ENCODE peak calls at places on chromosomes 4 and X, in seven cellular contexts. One of them, this sample, is unnamed.
A peak's percentile ranks its signal among the peaks of the same experiment; 100 is the strongest.

GRCh38 chr4:26365537-26366150 is 44.8 kb downstream of the RBPJ start:
- DNase-seq in colonic mucosa: no peak
- DNase-seq in prostate gland: no peak
- DNase-seq in Calu3: no peak
- DNase-seq in epithelial cell of proximal tubule: no peak
- DNase-seq in fibroblast of mammary gland: no peak
- DNase-seq in choroid plexus epithelial cell: no peak
- DNase-seq in this sample: no peak

GRCh38 chrX:123833387-123833786 is 26.5 kb upstream of the XIAP start:
- DNase-seq in colonic mucosa: peak; percentile 83
- DNase-seq in choroid plexus epithelial cell: peak; percentile 62
- DNase-seq in prostate gland: peak; percentile 45
- DNase-seq in fibroblast of mammary gland: peak; percentile 53
- DNase-seq in epithelial cell of proximal tubule: no peak
- DNase-seq in Calu3: peak; percentile 70
- DNase-seq in this sample: peak; percentile 53

GRCh38 chr4:121792966-121793365 is 8.2 kb upstream of the EXOSC9 start:
- DNase-seq in Calu3: no peak
- DNase-seq in fibroblast of mammary gland: no peak
- DNase-seq in colonic mucosa: no peak
- DNase-seq in choroid plexus epithelial cell: no peak
- DNase-seq in epithelial cell of proximal tubule: no peak
- DNase-seq in prostate gland: no peak
- DNase-seq in this sample: no peak

GRCh38 chr4:56468097-56468422 is 643 bp downstream of the SRP72 start:
- DNase-seq in epithelial cell of proximal tubule: no peak
- DNase-seq in Calu3: no peak
- DNase-seq in colonic mucosa: peak; percentile 68
- DNase-seq in choroid plexus epithelial cell: peak; percentile 52
- DNase-seq in fibroblast of mammary gland: peak; percentile 31
- DNase-seq in prostate gland: peak; percentile 45
- DNase-seq in this sample: peak; percentile 29

GRCh38 chrX:6067600-6067999 is 161.1 kb downstream of the NLGN4X start:
- DNase-seq in fibroblast of mammary gland: no peak
- DNase-seq in colonic mucosa: no peak
- DNase-seq in choroid plexus epithelial cell: no peak
- DNase-seq in Calu3: no peak
- DNase-seq in prostate gland: no peak
- DNase-seq in epithelial cell of proximal tubule: no peak
- DNase-seq in this sample: no peak

GRCh38 chr4:113057891-113058290 is 8.4 kb downstream of the ANK2 start:
- DNase-seq in prostate gland: no peak
- DNase-seq in colonic mucosa: no peak
- DNase-seq in Calu3: peak; percentile 22
- DNase-seq in fibroblast of mammary gland: peak; percentile 64
- DNase-seq in epithelial cell of proximal tubule: peak; percentile 49
- DNase-seq in choroid plexus epithelial cell: peak; percentile 9
- DNase-seq in this sample: no peak

GRCh38 chr4:28287837-28288236 is 1427.2 kb downstream of the STIM2 start:
- DNase-seq in choroid plexus epithelial cell: peak; percentile 97
- DNase-seq in Calu3: no peak
- DNase-seq in colonic mucosa: no peak
- DNase-seq in prostate gland: no peak
- DNase-seq in fibroblast of mammary gland: peak; percentile 99
- DNase-seq in epithelial cell of proximal tubule: no peak
- DNase-seq in this sample: no peak

GRCh38 chr4:40586034-40586433 is 43.6 kb downstream of the RBM47 start:
- DNase-seq in prostate gland: no peak
- DNase-seq in Calu3: no peak
- DNase-seq in colonic mucosa: no peak
- DNase-seq in epithelial cell of proximal tubule: no peak
- DNase-seq in choroid plexus epithelial cell: no peak
- DNase-seq in fibroblast of mammary gland: peak; percentile 32
- DNase-seq in this sample: no peak

GRCh38 chrX:15855562-15856256 is 1.1 kb upstream of the AP1S2 start:
- DNase-seq in fibroblast of mammary gland: no peak
- DNase-seq in Calu3: no peak
- DNase-seq in epithelial cell of proximal tubule: no peak
- DNase-seq in colonic mucosa: no peak
- DNase-seq in prostate gland: no peak
- DNase-seq in choroid plexus epithelial cell: no peak
- DNase-seq in this sample: no peak

GRCh38 chrX:104854188-104854587 is 288.2 kb downstream of the IL1RAPL2 start:
- DNase-seq in prostate gland: no peak
- DNase-seq in colonic mucosa: no peak
- DNase-seq in epithelial cell of proximal tubule: no peak
- DNase-seq in Calu3: no peak
- DNase-seq in fibroblast of mammary gland: peak; percentile 70
- DNase-seq in choroid plexus epithelial cell: no peak
- DNase-seq in this sample: no peak

GRCh38 chrX:44202596-44202995 is 140.9 kb downstream of the EFHC2 start:
- DNase-seq in prostate gland: no peak
- DNase-seq in choroid plexus epithelial cell: no peak
- DNase-seq in epithelial cell of proximal tubule: no peak
- DNase-seq in colonic mucosa: no peak
- DNase-seq in fibroblast of mammary gland: no peak
- DNase-seq in Calu3: no peak
- DNase-seq in this sample: no peak

GRCh38 chr4:86554641-86555040 is 39.5 kb upstream of the PTPN13 start:
- DNase-seq in choroid plexus epithelial cell: no peak
- DNase-seq in epithelial cell of proximal tubule: no peak
- DNase-seq in colonic mucosa: no peak
- DNase-seq in fibroblast of mammary gland: peak; percentile 14
- DNase-seq in Calu3: no peak
- DNase-seq in prostate gland: no peak
- DNase-seq in this sample: no peak

GRCh38 chr4:118756429-118756828 is 71.2 kb downstream of the METTL14 start:
- DNase-seq in colonic mucosa: no peak
- DNase-seq in choroid plexus epithelial cell: no peak
- DNase-seq in Calu3: no peak
- DNase-seq in fibroblast of mammary gland: no peak
- DNase-seq in prostate gland: no peak
- DNase-seq in epithelial cell of proximal tubule: no peak
- DNase-seq in this sample: no peak

GRCh38 chrX:38341442-38341841 is 11.0 kb upstream of the OTC start:
- DNase-seq in colonic mucosa: no peak
- DNase-seq in choroid plexus epithelial cell: no peak
- DNase-seq in prostate gland: no peak
- DNase-seq in fibroblast of mammary gland: no peak
- DNase-seq in Calu3: no peak
- DNase-seq in epithelial cell of proximal tubule: no peak
- DNase-seq in this sample: no peak

GRCh38 chr4:176193126-176193525 is 2.3 kb downstream of the SPATA4 start:
- DNase-seq in epithelial cell of proximal tubule: no peak
- DNase-seq in fibroblast of mammary gland: peak; percentile 57
- DNase-seq in colonic mucosa: no peak
- DNase-seq in prostate gland: no peak
- DNase-seq in Calu3: no peak
- DNase-seq in choroid plexus epithelial cell: peak; percentile 30
- DNase-seq in this sample: no peak

GRCh38 chr4:8409271-8410065 is 31.1 kb downstream of the ACOX3 start:
- DNase-seq in choroid plexus epithelial cell: no peak
- DNase-seq in colonic mucosa: peak; percentile 62
- DNase-seq in epithelial cell of proximal tubule: no peak
- DNase-seq in fibroblast of mammary gland: peak; percentile 37
- DNase-seq in prostate gland: no peak
- DNase-seq in Calu3: no peak
- DNase-seq in this sample: no peak

GRCh38 chrX:48761674-48762471 is at the start of gene GLOD5:
- DNase-seq in prostate gland: peak; percentile 59
- DNase-seq in Calu3: peak; percentile 86
- DNase-seq in colonic mucosa: peak; percentile 75
- DNase-seq in choroid plexus epithelial cell: peak; percentile 34
- DNase-seq in fibroblast of mammary gland: peak; percentile 3
- DNase-seq in epithelial cell of proximal tubule: no peak
- DNase-seq in this sample: peak; percentile 11

GRCh38 chr4:102259081-102259480 is 86.2 kb downstream of the SLC39A8 start:
- DNase-seq in colonic mucosa: no peak
- DNase-seq in Calu3: no peak
- DNase-seq in fibroblast of mammary gland: peak; percentile 2
- DNase-seq in choroid plexus epithelial cell: no peak
- DNase-seq in prostate gland: no peak
- DNase-seq in epithelial cell of proximal tubule: no peak
- DNase-seq in this sample: no peak

GRCh38 chr4:185787926-185788679 is 23.9 kb downstream of the SORBS2 start:
- DNase-seq in Calu3: no peak
- DNase-seq in colonic mucosa: no peak
- DNase-seq in epithelial cell of proximal tubule: no peak
- DNase-seq in prostate gland: no peak
- DNase-seq in choroid plexus epithelial cell: no peak
- DNase-seq in fibroblast of mammary gland: no peak
- DNase-seq in this sample: no peak

GRCh38 chr4:38266616-38267015 is 306.4 kb downstream of the PTTG2 start:
- DNase-seq in fibroblast of mammary gland: peak; percentile 32
- DNase-seq in colonic mucosa: peak; percentile 37
- DNase-seq in Calu3: no peak
- DNase-seq in prostate gland: no peak
- DNase-seq in epithelial cell of proximal tubule: no peak
- DNase-seq in choroid plexus epithelial cell: no peak
- DNase-seq in this sample: no peak

GRCh38 chrX:154401045-154401799 is 3.0 kb downstream of the RPL10 start:
- DNase-seq in fibroblast of mammary gland: peak; percentile 45
- DNase-seq in epithelial cell of proximal tubule: no peak
- DNase-seq in colonic mucosa: no peak
- DNase-seq in prostate gland: no peak
- DNase-seq in choroid plexus epithelial cell: peak; percentile 31
- DNase-seq in Calu3: no peak
- DNase-seq in this sample: no peak

GRCh38 chrX:136063340-136064079 is 78.3 kb downstream of the SLC9A6 start:
- DNase-seq in choroid plexus epithelial cell: peak; percentile 87
- DNase-seq in colonic mucosa: no peak
- DNase-seq in Calu3: no peak
- DNase-seq in epithelial cell of proximal tubule: no peak
- DNase-seq in fibroblast of mammary gland: peak; percentile 37
- DNase-seq in prostate gland: no peak
- DNase-seq in this sample: no peak

GRCh38 chr4:151799417-151800030 is 38.7 kb upstream of the GATB start:
- DNase-seq in Calu3: no peak
- DNase-seq in fibroblast of mammary gland: no peak
- DNase-seq in colonic mucosa: no peak
- DNase-seq in choroid plexus epithelial cell: no peak
- DNase-seq in epithelial cell of proximal tubule: no peak
- DNase-seq in prostate gland: no peak
- DNase-seq in this sample: no peak

GRCh38 chrX:25028726-25029125 is 13.0 kb upstream of the ARX start:
- DNase-seq in colonic mucosa: no peak
- DNase-seq in Calu3: peak; percentile 21
- DNase-seq in fibroblast of mammary gland: peak; percentile 66
- DNase-seq in choroid plexus epithelial cell: peak; percentile 41
- DNase-seq in prostate gland: no peak
- DNase-seq in epithelial cell of proximal tubule: no peak
- DNase-seq in this sample: no peak

GRCh38 chrX:152821145-152821765 is 9.3 kb downstream of the CETN2 start:
- DNase-seq in fibroblast of mammary gland: peak; percentile 38
- DNase-seq in epithelial cell of proximal tubule: no peak
- DNase-seq in Calu3: peak; percentile 69
- DNase-seq in prostate gland: no peak
- DNase-seq in choroid plexus epithelial cell: peak; percentile 48
- DNase-seq in colonic mucosa: peak; percentile 44
- DNase-seq in this sample: peak; percentile 63

GRCh38 chr4:95027906-95028618 is 270.3 kb downstream of the BMPR1B start:
- DNase-seq in Calu3: no peak
- DNase-seq in epithelial cell of proximal tubule: peak; percentile 4
- DNase-seq in choroid plexus epithelial cell: no peak
- DNase-seq in fibroblast of mammary gland: no peak
- DNase-seq in colonic mucosa: no peak
- DNase-seq in prostate gland: no peak
- DNase-seq in this sample: no peak

DNA sequence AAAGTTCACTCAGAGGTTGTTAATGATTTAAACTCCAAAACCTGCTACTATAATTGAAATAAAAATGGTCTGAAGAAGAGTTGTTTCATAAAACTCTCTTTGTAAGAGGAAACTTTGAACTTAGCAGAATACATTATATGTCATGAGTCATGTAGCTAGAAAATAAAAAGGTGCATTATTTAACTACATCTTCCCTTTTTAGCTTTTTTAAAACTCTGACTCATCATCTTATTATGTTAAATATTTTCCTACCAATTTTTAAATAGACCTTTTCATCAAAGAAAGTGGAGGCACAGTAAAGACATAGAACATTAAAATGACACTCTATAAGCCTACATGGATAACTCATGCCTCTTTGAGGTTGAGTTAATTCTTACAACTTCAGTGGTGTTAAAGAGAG is 1.2 kb upstream of the ZNF827 start:
- DNase-seq in fibroblast of mammary gland: peak; percentile 42
- DNase-seq in epithelial cell of proximal tubule: no peak
- DNase-seq in prostate gland: no peak
- DNase-seq in colonic mucosa: no peak
- DNase-seq in Calu3: no peak
- DNase-seq in choroid plexus epithelial cell: peak; percentile 54
- DNase-seq in this sample: no peak
- TF ChIP-seq CTCF in fibroblast of mammary gland: no peak
- TF ChIP-seq CTCF in epithelial cell of proximal tubule: no peak
- TF ChIP-seq CTCF in prostate gland: no peak
- TF ChIP-seq CTCF in colonic mucosa: no peak
- TF ChIP-seq CTCF in Calu3: no peak
- TF ChIP-seq CTCF in choroid plexus epithelial cell: no peak
- TF ChIP-seq CTCF in this sample: no peak

GRCh38 chr4:62806786-62807185 is 1602.5 kb downstream of the TECRL start:
- DNase-seq in prostate gland: no peak
- DNase-seq in epithelial cell of proximal tubule: no peak
- DNase-seq in colonic mucosa: peak; percentile 22
- DNase-seq in fibroblast of mammary gland: no peak
- DNase-seq in Calu3: no peak
- DNase-seq in choroid plexus epithelial cell: no peak
- DNase-seq in this sample: no peak
- TF ChIP-seq CTCF in prostate gland: no peak
- TF ChIP-seq CTCF in epithelial cell of proximal tubule: no peak
- TF ChIP-seq CTCF in colonic mucosa: no peak
- TF ChIP-seq CTCF in fibroblast of mammary gland: no peak
- TF ChIP-seq CTCF in Calu3: no peak
- TF ChIP-seq CTCF in choroid plexus epithelial cell: no peak
- TF ChIP-seq CTCF in this sample: no peak

GRCh38 chr4:148845609-148846008 is 403.4 kb upstream of the NR3C2 start:
- DNase-seq in colonic mucosa: no peak
- DNase-seq in fibroblast of mammary gland: no peak
- DNase-seq in choroid plexus epithelial cell: no peak
- DNase-seq in Calu3: no peak
- DNase-seq in prostate gland: no peak
- DNase-seq in epithelial cell of proximal tubule: no peak
- DNase-seq in this sample: no peak

GRCh38 chr4:148849581-148849980 is 407.4 kb upstream of the NR3C2 start:
- DNase-seq in prostate gland: no peak
- DNase-seq in fibroblast of mammary gland: no peak
- DNase-seq in epithelial cell of proximal tubule: no peak
- DNase-seq in choroid plexus epithelial cell: no peak
- DNase-seq in Calu3: no peak
- DNase-seq in colonic mucosa: no peak
- DNase-seq in this sample: no peak

GRCh38 chr4:148847544-148847943 is 405.3 kb upstream of the NR3C2 start:
- DNase-seq in prostate gland: no peak
- DNase-seq in choroid plexus epithelial cell: no peak
- DNase-seq in epithelial cell of proximal tubule: no peak
- DNase-seq in Calu3: no peak
- DNase-seq in colonic mucosa: peak; percentile 34
- DNase-seq in fibroblast of mammary gland: no peak
- DNase-seq in this sample: no peak

GRCh38 chr4:148843625-148844024 is 401.4 kb upstream of the NR3C2 start:
- DNase-seq in epithelial cell of proximal tubule: no peak
- DNase-seq in prostate gland: no peak
- DNase-seq in choroid plexus epithelial cell: no peak
- DNase-seq in colonic mucosa: no peak
- DNase-seq in Calu3: no peak
- DNase-seq in fibroblast of mammary gland: no peak
- DNase-seq in this sample: no peak
- TF ChIP-seq CTCF in epithelial cell of proximal tubule: no peak
- TF ChIP-seq CTCF in prostate gland: no peak
- TF ChIP-seq CTCF in choroid plexus epithelial cell: no peak
- TF ChIP-seq CTCF in colonic mucosa: no peak
- TF ChIP-seq CTCF in Calu3: no peak
- TF ChIP-seq CTCF in fibroblast of mammary gland: no peak
- TF ChIP-seq CTCF in this sample: no peak

GRCh38 chr4:89306486-89307184 is 965 bp downstream of the GPRIN3 start:
- DNase-seq in colonic mucosa: peak; percentile 62
- DNase-seq in prostate gland: no peak
- DNase-seq in fibroblast of mammary gland: no peak
- DNase-seq in Calu3: no peak
- DNase-seq in choroid plexus epithelial cell: no peak
- DNase-seq in epithelial cell of proximal tubule: no peak
- DNase-seq in this sample: no peak
- TF ChIP-seq CTCF in colonic mucosa: no peak
- TF ChIP-seq CTCF in prostate gland: no peak
- TF ChIP-seq CTCF in fibroblast of mammary gland: no peak
- TF ChIP-seq CTCF in Calu3: no peak
- TF ChIP-seq CTCF in choroid plexus epithelial cell: no peak
- TF ChIP-seq CTCF in epithelial cell of proximal tubule: no peak
- TF ChIP-seq CTCF in this sample: no peak

This sample was measured in endothelial cell.